ENCODE peak calls at places on chromosomes 3 and 15, in four cellular contexts. One of them, this sample, is unnamed.
A peak's percentile ranks its signal among the peaks of the same experiment; 100 is the strongest.

GRCh38 chr3:58079773-58080172 is 71.6 kb downstream of the FLNB start:
- DNase-seq in SK-N-SH: no peak
- DNase-seq in WTC11: no peak
- DNase-seq in H1: no peak
- DNase-seq in this sample: no peak

GRCh38 chr3:161915283-161915682 is 418.7 kb downstream of the OTOL1 start:
- DNase-seq in SK-N-SH: no peak
- DNase-seq in H1: no peak
- DNase-seq in WTC11: no peak
- DNase-seq in this sample: no peak

GRCh38 chr3:49519266-49519665 is 35.0 kb upstream of the BSN start:
- DNase-seq in WTC11: no peak
- DNase-seq in H1: no peak
- DNase-seq in SK-N-SH: no peak
- DNase-seq in this sample: no peak

GRCh38 chr15:68614621-68615035 is 35.8 kb downstream of the CORO2B start:
- DNase-seq in SK-N-SH: no peak
- DNase-seq in H1: peak; percentile 78
- DNase-seq in WTC11: peak; percentile 70
- DNase-seq in this sample: no peak

GRCh38 chr15:79981861-79982455 is 11.0 kb upstream of the BCL2A1 start:
- DNase-seq in SK-N-SH: peak; percentile 19
- DNase-seq in H1: peak; percentile 41
- DNase-seq in WTC11: no peak
- DNase-seq in this sample: no peak

GRCh38 chr3:165624761-165625160 is 212.5 kb downstream of the BCHE start:
- DNase-seq in SK-N-SH: no peak
- DNase-seq in WTC11: no peak
- DNase-seq in H1: no peak
- DNase-seq in this sample: no peak

GRCh38 chr3:20039765-20040475 is at the start of gene KAT2B:
- DNase-seq in SK-N-SH: peak; percentile 92
- DNase-seq in WTC11: peak; percentile 61
- DNase-seq in H1: peak; percentile 67
- DNase-seq in this sample: peak; percentile 90

GRCh38 chr3:50450135-50450911 is 53.1 kb downstream of the CACNA2D2 start:
- DNase-seq in H1: no peak
- DNase-seq in SK-N-SH: no peak
- DNase-seq in WTC11: peak; percentile 32
- DNase-seq in this sample: no peak

GRCh38 chr3:44529927-44530326 is 25.1 kb upstream of the ZKSCAN7 start:
- DNase-seq in WTC11: peak; percentile 18
- DNase-seq in SK-N-SH: no peak
- DNase-seq in H1: no peak
- DNase-seq in this sample: peak; percentile 37

GRCh38 chr3:195914648-195915473 is 6.5 kb upstream of the TNK2 start:
- DNase-seq in SK-N-SH: peak; percentile 91
- DNase-seq in H1: peak; percentile 97
- DNase-seq in WTC11: peak; percentile 96
- DNase-seq in this sample: peak; percentile 92

GRCh38 chr3:148467341-148467740 is 230.4 kb upstream of the AGTR1 start:
- DNase-seq in SK-N-SH: no peak
- DNase-seq in H1: no peak
- DNase-seq in WTC11: no peak
- DNase-seq in this sample: no peak

GRCh38 chr3:57556459-57557087 is 499 bp downstream of the PDE12 start:
- DNase-seq in WTC11: no peak
- DNase-seq in H1: peak; percentile 60
- DNase-seq in SK-N-SH: no peak
- DNase-seq in this sample: peak; percentile 19

GRCh38 chr3:60953406-60953805 is 297.8 kb downstream of the FHIT start:
- DNase-seq in WTC11: no peak
- DNase-seq in H1: no peak
- DNase-seq in SK-N-SH: no peak
- DNase-seq in this sample: no peak

GRCh38 chr15:42087926-42088800 is 6.2 kb downstream of the PLA2G4D start:
- DNase-seq in SK-N-SH: no peak
- DNase-seq in H1: peak; percentile 33
- DNase-seq in WTC11: no peak
- DNase-seq in this sample: no peak

GRCh38 chr3:170657312-170657711 is 71.4 kb upstream of the SLC7A14 start:
- DNase-seq in SK-N-SH: no peak
- DNase-seq in H1: no peak
- DNase-seq in WTC11: no peak
- DNase-seq in this sample: no peak

GRCh38 chr15:90729266-90729665 is 12.1 kb downstream of the BLM start:
- DNase-seq in H1: no peak
- DNase-seq in SK-N-SH: no peak
- DNase-seq in WTC11: no peak
- DNase-seq in this sample: no peak

GRCh38 chr15:67048281-67049279 is 16.8 kb upstream of the SMAD3 start:
- DNase-seq in SK-N-SH: no peak
- DNase-seq in WTC11: no peak
- DNase-seq in H1: no peak
- DNase-seq in this sample: no peak

GRCh38 chr3:57227930-57228733 is 603 bp downstream of the APPL1 start:
- DNase-seq in SK-N-SH: peak; percentile 59
- DNase-seq in H1: peak; percentile 56
- DNase-seq in WTC11: peak; percentile 33
- DNase-seq in this sample: peak; percentile 10

GRCh38 chr3:123766195-123767019 is 117.7 kb downstream of the MYLK start:
- DNase-seq in H1: peak; percentile 51
- DNase-seq in WTC11: no peak
- DNase-seq in SK-N-SH: no peak
- DNase-seq in this sample: no peak

GRCh38 chr3:51539291-51539891 is 872 bp downstream of the RAD54L2 start:
- DNase-seq in WTC11: peak; percentile 20
- DNase-seq in H1: peak; percentile 61
- DNase-seq in SK-N-SH: peak; percentile 51
- DNase-seq in this sample: peak; percentile 61
- TF ChIP-seq TEAD4 in WTC11: no peak
- TF ChIP-seq TEAD4 in H1: no peak
- TF ChIP-seq TEAD4 in SK-N-SH: no peak
- TF ChIP-seq TEAD4 in this sample: no peak

GRCh38 chr15:22863356-22863755 is 24.9 kb downstream of the NIPA2 start:
- DNase-seq in SK-N-SH: no peak
- DNase-seq in WTC11: no peak
- DNase-seq in H1: no peak
- DNase-seq in this sample: no peak
- TF ChIP-seq TEAD4 in SK-N-SH: no peak
- TF ChIP-seq TEAD4 in WTC11: no peak
- TF ChIP-seq TEAD4 in H1: no peak
- TF ChIP-seq TEAD4 in this sample: no peak

DNA sequence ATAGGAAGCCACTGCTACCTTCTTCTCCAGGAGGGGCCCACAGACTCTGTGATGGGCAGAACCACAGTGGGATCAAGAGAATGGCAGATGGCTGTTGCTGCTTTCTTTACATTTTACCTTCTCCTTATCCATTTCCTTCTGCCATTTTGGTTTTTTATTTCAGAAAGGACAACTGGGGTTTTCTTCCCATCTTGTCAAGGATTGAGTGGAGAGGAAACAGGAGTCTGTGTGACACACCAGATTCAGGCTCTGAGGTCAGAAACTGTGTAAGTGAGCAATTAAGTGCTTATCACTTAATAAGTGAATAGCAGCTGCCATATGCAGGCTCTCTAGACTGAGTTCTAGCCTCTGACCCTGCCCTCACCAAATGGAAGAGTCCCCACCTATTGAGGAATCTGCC is 47.3 kb downstream of the ITGB5 start:
- DNase-seq in WTC11: no peak
- DNase-seq in SK-N-SH: peak; percentile 23
- DNase-seq in H1: no peak
- DNase-seq in this sample: no peak
- TF ChIP-seq TEAD4 in WTC11: no peak
- TF ChIP-seq TEAD4 in SK-N-SH: no peak
- TF ChIP-seq TEAD4 in H1: no peak
- TF ChIP-seq TEAD4 in this sample: no peak

GRCh38 chr15:33851079-33851478 is 117.2 kb upstream of the CHRM5 start:
- DNase-seq in WTC11: no peak
- DNase-seq in H1: no peak
- DNase-seq in SK-N-SH: no peak
- DNase-seq in this sample: no peak
- TF ChIP-seq TEAD4 in WTC11: no peak
- TF ChIP-seq TEAD4 in H1: no peak
- TF ChIP-seq TEAD4 in SK-N-SH: no peak
- TF ChIP-seq TEAD4 in this sample: no peak

GRCh38 chr3:29064085-29064484 is 216.8 kb upstream of the RBMS3 start:
- DNase-seq in H1: no peak
- DNase-seq in WTC11: no peak
- DNase-seq in SK-N-SH: no peak
- DNase-seq in this sample: no peak
- TF ChIP-seq TEAD4 in H1: no peak
- TF ChIP-seq TEAD4 in WTC11: no peak
- TF ChIP-seq TEAD4 in SK-N-SH: no peak
- TF ChIP-seq TEAD4 in this sample: no peak

GRCh38 chr3:100928638-100929428 is 64.4 kb downstream of the ABI3BP start:
- DNase-seq in H1: no peak
- DNase-seq in WTC11: no peak
- DNase-seq in SK-N-SH: no peak
- DNase-seq in this sample: no peak
- TF ChIP-seq TEAD4 in H1: no peak
- TF ChIP-seq TEAD4 in WTC11: no peak
- TF ChIP-seq TEAD4 in SK-N-SH: no peak
- TF ChIP-seq TEAD4 in this sample: no peak

DNA sequence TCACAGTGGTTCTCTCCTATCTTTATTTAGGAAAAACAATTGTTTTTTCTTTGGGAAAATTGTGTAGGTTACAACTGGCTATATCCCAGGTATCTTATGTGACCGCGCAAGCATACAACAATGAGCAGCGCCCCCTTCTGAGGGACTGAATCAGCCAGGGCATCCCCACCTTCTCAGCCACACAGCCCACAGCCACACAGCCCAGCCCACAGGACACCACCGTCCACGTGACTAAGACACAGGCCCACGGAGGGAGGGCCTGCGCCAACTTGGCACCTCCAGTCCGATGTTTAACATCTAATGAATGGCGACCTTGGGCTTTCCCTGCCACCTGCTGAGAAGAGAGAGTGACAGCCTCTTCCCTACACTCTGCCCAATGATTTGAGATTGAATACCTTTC is 68.1 kb downstream of the ATP10A start:
- DNase-seq in H1: peak; percentile 38
- DNase-seq in SK-N-SH: no peak
- DNase-seq in WTC11: no peak
- DNase-seq in this sample: no peak
- TF ChIP-seq TEAD4 in H1: no peak
- TF ChIP-seq TEAD4 in SK-N-SH: no peak
- TF ChIP-seq TEAD4 in WTC11: no peak
- TF ChIP-seq TEAD4 in this sample: no peak